ENCODE peak calls at places on chromosomes 5 and 9, in nine cellular contexts. I, P, D, C, G, S, V, T and E are unnamed samples.

GRCh38 chr5:65191554-65192126 is 290.1 kb downstream of the ADAMTS6 start:
- DNase-seq in I (no peak), P (no peak), D (no peak), C (no peak), G (no peak), S (no peak), V (no peak), T (no peak), E (no peak)

GRCh38 chr9:132572921-132573320 is 9.5 kb upstream of the BARHL1 start:
- DNase-seq in I (peak; percentile 88), P (no peak), D (no peak), C (no peak), G (no peak), S (no peak), V (peak; percentile 68), T (no peak), E (no peak)

GRCh38 chr5:171419663-171420428 is 399 bp downstream of the FGF18 start:
- DNase-seq in I (peak; percentile 83), P (no peak), D (no peak), C (peak; percentile 83), G (no peak), S (no peak), V (peak; percentile 46), T (peak; percentile 52), E (no peak)

GRCh38 chr5:65790371-65791163 is 68.6 kb downstream of the NLN start:
- DNase-seq in I (no peak), P (peak; percentile 32), D (peak; percentile 51), C (no peak), G (no peak), S (no peak), V (peak; percentile 19), T (no peak), E (no peak)

GRCh38 chr5:176173647-176174046 is 64.6 kb upstream of the SIMC1 start:
- DNase-seq in I (no peak), P (no peak), D (no peak), C (no peak), G (no peak), S (no peak), V (no peak), T (no peak), E (no peak)

GRCh38 chr9:91929331-91929730 is 20.7 kb downstream of the ROR2 start:
- DNase-seq in I (no peak), P (no peak), D (no peak), C (peak; percentile 35), G (no peak), S (no peak), V (no peak), T (no peak), E (no peak)

GRCh38 chr5:115456056-115456455 is 88.5 kb downstream of the FEM1C start:
- DNase-seq in I (no peak), P (no peak), D (no peak), C (no peak), G (no peak), S (peak; percentile 41), V (no peak), T (no peak), E (no peak)

GRCh38 chr5:66989286-66989685 is 207.3 kb downstream of the CD180 start:
- DNase-seq in I (no peak), P (no peak), D (no peak), C (peak; percentile 60), G (no peak), S (peak; percentile 28), V (peak; percentile 74), T (no peak), E (no peak)

GRCh38 chr5:83509535-83509934 is 38.0 kb downstream of the VCAN start:
- DNase-seq in I (peak; percentile 9), P (no peak), D (no peak), C (no peak), G (no peak), S (peak; percentile 47), V (peak; percentile 55), T (no peak), E (no peak)

GRCh38 chr5:55406292-55406691 is 98.5 kb downstream of the MTREX start:
- DNase-seq in I (no peak), P (no peak), D (no peak), C (peak; percentile 72), G (no peak), S (no peak), V (peak; percentile 79), T (no peak), E (no peak)

GRCh38 chr5:126597156-126597555 is 2.1 kb upstream of the ALDH7A1 start:
- DNase-seq in I (no peak), P (no peak), D (no peak), C (no peak), G (peak; percentile 51), S (peak; percentile 82), V (no peak), T (no peak), E (no peak)

GRCh38 chr5:126594676-126595485 is at the start of gene ALDH7A1:
- DNase-seq in I (peak; percentile 98), P (no peak), D (peak; percentile 88), C (peak; percentile 99), G (peak; percentile 70), S (peak; percentile 94), V (peak; percentile 99), T (no peak), E (peak; percentile 63)

GRCh38 chr5:126594077-126594476 is 942 bp downstream of the ALDH7A1 start:
- DNase-seq in I (peak; percentile 22), P (no peak), D (no peak), C (no peak), G (no peak), S (peak; percentile 21), V (peak; percentile 51), T (no peak), E (no peak)

GRCh38 chr5:126599499-126599898 is 1.2 kb upstream of the PHAX start:
- DNase-seq in I (no peak), P (no peak), D (no peak), C (no peak), G (no peak), S (no peak), V (no peak), T (no peak), E (no peak)

GRCh38 chr5:126595486-126596083 is 566 bp upstream of the ALDH7A1 start:
- DNase-seq in I (no peak), P (no peak), D (no peak), C (no peak), G (no peak), S (no peak), V (no peak), T (no peak), E (no peak)
- H3K4me3 ChIP-seq in I (peak overlapping the region; percentile 69), P (no peak overlapping the region), D (peak overlapping the region; percentile 78), C (peak overlapping the region; percentile 93), G (peak overlapping the region; percentile 73), S (peak overlapping the region; percentile 82), V (peak overlapping the region; percentile 87), T (no peak overlapping the region), E (peak overlapping the region; percentile 59)

GRCh38 chr9:137303031-137303892 is 1.2 kb upstream of the NRARP start:
- DNase-seq in I (peak; percentile 80), P (no peak), D (peak; percentile 47), C (peak; percentile 80), G (no peak), S (no peak), V (no peak), T (no peak), E (no peak)

GRCh38 chr9:137303893-137304382 is 1.9 kb upstream of the NRARP start:
- DNase-seq in I (no peak), P (no peak), D (no peak), C (peak; percentile 53), G (no peak), S (no peak), V (no peak), T (peak; percentile 19), E (no peak)

GRCh38 chr9:137301086-137301947 is 754 bp downstream of the NRARP start:
- DNase-seq in I (peak; percentile 93), P (peak; percentile 41), D (peak; percentile 58), C (peak; percentile 85), G (no peak), S (peak; percentile 64), V (peak; percentile 68), T (peak; percentile 73), E (no peak)

GRCh38 chr9:137300607-137301085 is 1.4 kb downstream of the NRARP start:
- DNase-seq in I (peak; percentile 92), P (no peak), D (no peak), C (peak; percentile 84), G (no peak), S (peak; percentile 90), V (peak; percentile 74), T (no peak), E (no peak)

GRCh38 chr9:137302176-137303030 is at the start of gene NRARP:
- DNase-seq in I (peak; percentile 99), P (peak; percentile 57), D (peak; percentile 94), C (peak; percentile 94), G (no peak), S (peak; percentile 72), V (peak; percentile 80), T (peak; percentile 89), E (no peak)
- H3K27me3 ChIP-seq in I (peaks cover 11% of the 10 kb centered on the region), P (peaks cover 37% of the 10 kb centered on the region), D (peaks cover 39% of the 10 kb centered on the region), C (peaks cover 44% of the 10 kb centered on the region), G (peaks cover 24% of the 10 kb centered on the region), S (peaks cover 32% of the 10 kb centered on the region), V (peaks cover 2% of the 10 kb centered on the region), T (no peaks in the 10 kb centered on the region), E (peaks cover 18% of the 10 kb centered on the region)

DNA sequence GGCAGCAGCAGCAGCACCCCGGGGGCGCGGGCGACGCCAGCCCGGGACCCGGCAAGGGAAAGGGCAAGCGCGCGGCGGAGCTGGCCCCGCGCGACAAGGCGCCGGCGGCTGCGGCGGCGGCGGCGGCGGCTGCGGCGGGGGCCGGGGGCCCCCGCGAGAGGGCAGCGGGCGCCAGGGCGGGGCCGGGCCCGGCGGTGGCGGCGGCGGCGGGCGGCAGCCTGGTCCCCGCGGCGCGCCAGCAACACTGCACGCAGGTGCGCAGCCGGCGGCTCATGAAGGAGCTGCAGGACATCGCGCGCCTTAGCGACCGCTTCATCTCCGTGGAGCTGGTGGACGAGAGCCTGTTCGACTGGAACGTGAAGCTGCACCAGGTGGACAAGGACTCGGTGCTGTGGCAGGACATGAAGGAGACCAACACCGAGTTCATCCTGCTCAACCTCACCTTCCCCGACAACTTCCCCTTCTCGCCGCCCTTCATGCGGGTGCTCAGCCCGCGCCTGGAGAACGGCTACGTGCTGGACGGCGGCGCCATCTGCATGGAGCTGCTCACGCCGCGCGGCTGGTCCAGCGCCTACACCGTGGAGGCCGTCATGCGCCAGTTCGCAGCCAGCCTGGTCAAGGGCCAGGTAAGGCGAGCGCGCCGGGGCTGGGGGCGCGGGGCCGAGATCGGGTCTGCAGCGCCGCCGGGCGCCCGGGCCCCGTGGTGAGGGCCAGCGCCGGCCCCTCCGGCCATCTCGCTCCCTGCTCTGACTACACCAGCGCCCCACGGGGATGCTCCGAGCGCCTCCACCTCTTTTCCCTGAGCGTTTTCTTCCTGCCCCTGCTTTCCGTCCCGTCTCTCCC is at the start of gene UBE2QL1:
- DNase-seq in I (peak; percentile 83), P (no peak), D (no peak), C (peak; percentile 78), G (no peak), S (peak; percentile 1), V (peak; percentile 47), T (peak; percentile 44), E (no peak)
- H3K4me3 ChIP-seq in I (peak within 1 kb of the TSS; percentile 65), P (no peak within 1 kb of the TSS), D (peak within 1 kb of the TSS; percentile 39), C (no peak within 1 kb of the TSS), G (no peak within 1 kb of the TSS), S (no peak within 1 kb of the TSS), V (peak within 1 kb of the TSS; percentile 26), T (peak within 1 kb of the TSS; percentile 55), E (no peak within 1 kb of the TSS)

DNA sequence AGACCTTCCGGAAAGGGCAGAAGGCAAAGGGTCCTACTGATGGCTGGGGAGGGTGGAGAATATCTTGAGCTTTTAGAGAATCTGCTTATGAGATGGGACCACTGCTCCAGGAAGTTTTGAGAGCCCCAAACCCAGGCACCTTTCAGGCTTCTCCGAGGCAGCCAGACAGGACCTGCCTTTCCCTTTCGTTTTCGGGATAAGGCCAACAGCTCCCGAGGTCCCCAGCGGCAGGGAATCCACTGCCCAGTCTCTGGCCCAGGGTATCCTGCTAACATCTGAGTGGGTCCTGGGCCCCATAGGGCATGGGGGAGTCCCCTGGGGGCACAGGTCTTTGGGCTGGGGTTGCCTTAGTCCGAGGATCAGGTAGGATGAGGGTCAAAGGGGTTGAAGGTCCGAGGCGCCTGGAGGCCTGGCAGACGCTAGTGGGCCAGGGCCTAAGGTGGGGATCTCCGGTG is 3.3 kb downstream of the PITX1 start:
- DNase-seq in I (no peak), P (no peak), D (peak; percentile 32), C (no peak), G (no peak), S (peak; percentile 65), V (peak; percentile 88), T (no peak), E (no peak)
- H3K27me3 ChIP-seq in I (peaks cover 97% of the 10 kb centered on the region), P (peaks cover 12% of the 10 kb centered on the region), D (peaks cover 96% of the 10 kb centered on the region), C (peaks cover 96% of the 10 kb centered on the region), G (peaks cover 6% of the 10 kb centered on the region), S (peaks cover 84% of the 10 kb centered on the region), V (peaks cover 44% of the 10 kb centered on the region), T (peaks cover 2% of the 10 kb centered on the region), E (no peaks in the 10 kb centered on the region)